ENCODE peak calls at places on chromosomes 3 and 15, in four cellular contexts. N is lung, E is tibial artery, G is lower lobe of right lung. W is an unnamed sample.

GRCh38 chr3:151795276-151795675 is 18.6 kb upstream of the AADAC start:
- DNase-seq in G (no peak), N (no peak), E (no peak), W (no peak)

GRCh38 chr3:192827863-192828594 is 89.6 kb downstream of the MB21D2 start:
- DNase-seq in N (no peak), E (no peak), G (no peak), W (no peak)

GRCh38 chr3:11582123-11582968 is 61.4 kb downstream of the VGLL4 start:
- DNase-seq in E (peak; percentile 78), G (no peak), N (peak; percentile 61), W (peak; percentile 86)

GRCh38 chr3:107911337-107912000 is 179.4 kb downstream of the CD47 start:
- DNase-seq in N (no peak), E (no peak), G (no peak), W (no peak)

GRCh38 chr15:90774731-90775521 is 57.8 kb downstream of the BLM start:
- DNase-seq in E (no peak), N (no peak), G (no peak), W (no peak)

GRCh38 chr15:60589253-60589652 is 110.3 kb upstream of the ICE2 start:
- DNase-seq in G (no peak), E (no peak), N (no peak), W (no peak)

GRCh38 chr15:77107068-77107467 is 36.2 kb upstream of the TSPAN3 start:
- DNase-seq in G (no peak), N (no peak), E (no peak), W (peak; percentile 44)

GRCh38 chr3:100087203-100087602 is 27.1 kb downstream of the FILIP1L start:
- DNase-seq in N (no peak), E (no peak), G (no peak), W (no peak)

GRCh38 chr3:143559291-143559690 is 289.0 kb downstream of the SLC9A9 start:
- DNase-seq in G (no peak), E (no peak), N (no peak), W (no peak)

GRCh38 chr15:80105193-80105984 is 45.9 kb downstream of the ZFAND6 start:
- DNase-seq in E (no peak), N (no peak), G (no peak), W (no peak)

GRCh38 chr3:175342196-175342595 is 483.1 kb downstream of the NAALADL2 start:
- DNase-seq in N (no peak), E (no peak), G (no peak), W (no peak)

GRCh38 chr3:124428372-124429128 is 301.7 kb upstream of the UMPS start:
- DNase-seq in G (no peak), N (no peak), E (no peak), W (no peak)

GRCh38 chr3:179148446-179149238 is 485 bp downstream of the PIK3CA start:
- DNase-seq in E (peak; percentile 25), N (peak; percentile 42), G (peak; percentile 67), W (peak; percentile 31)

GRCh38 chr3:41224120-41224806 is 25.0 kb downstream of the CTNNB1 start:
- DNase-seq in G (no peak), N (no peak), E (no peak), W (no peak)

GRCh38 chr3:44000586-44000985 is 241.1 kb upstream of the TOPAZ1 start:
- DNase-seq in N (no peak), E (no peak), G (no peak), W (no peak)

GRCh38 chr15:40257656-40258450 is 19.0 kb downstream of the PAK6 start:
- DNase-seq in E (no peak), N (no peak), G (no peak), W (no peak)

GRCh38 chr3:52404391-52404790 is 40.5 kb downstream of the SEMA3G start:
- DNase-seq in N (no peak), E (no peak), G (no peak), W (no peak)
- H3K4me1 ChIP-seq in N (peaks cover 4% of the 10 kb centered on the region), E (peaks cover 28% of the 10 kb centered on the region), G (peaks cover 16% of the 10 kb centered on the region), W (peaks cover 5% of the 10 kb centered on the region)

GRCh38 chr3:129611812-129612349 is 5.4 kb upstream of the PLXND1 start:
- DNase-seq in N (no peak), G (peak; percentile 52), E (peak; percentile 52), W (no peak)
- H3K4me1 ChIP-seq in N (no peaks in the 10 kb centered on the region), G (peaks cover 88% of the 10 kb centered on the region), E (peaks cover 46% of the 10 kb centered on the region), W (peaks cover 18% of the 10 kb centered on the region)

GRCh38 chr3:57596495-57597239 is 477 bp downstream of the ARF4 start:
- DNase-seq in G (peak; percentile 92), N (peak; percentile 85), E (peak; percentile 84), W (peak; percentile 62)
- H3K4me1 ChIP-seq in G (peaks cover 54% of the 10 kb centered on the region), N (peaks cover 11% of the 10 kb centered on the region), E (peaks cover 50% of the 10 kb centered on the region), W (peaks cover 13% of the 10 kb centered on the region)

GRCh38 chr15:78950343-78950742 is 5.5 kb upstream of the CTSH start:
- DNase-seq in G (no peak), E (no peak), N (no peak), W (no peak)
- H3K4me1 ChIP-seq in G (peaks cover 26% of the 10 kb centered on the region), E (peaks cover 1% of the 10 kb centered on the region), N (peaks cover 3% of the 10 kb centered on the region), W (no peaks in the 10 kb centered on the region)